ENCODE peak calls at places on chromosomes 7 and 10, in nine cellular contexts. F is tibial artery, S is ovary, Y is upper lobe of right lung, G is GM23248, L is gastrocnemius medialis, H is fibroblast of lung, R is neuronal stem cell, D is IMR-90. K is an unnamed sample.

GRCh38 chr10:11336703-11337102 is 274.7 kb downstream of the USP6NL start:
- DNase-seq in G (peak; percentile 12), H (no peak), S (no peak), D (no peak), F (no peak), R (peak; percentile 54), L (no peak), Y (no peak), K (no peak)

GRCh38 chr7:121336579-121336978 is 7.8 kb downstream of the WNT16 start:
- DNase-seq in H (no peak), G (peak; percentile 68), Y (no peak), F (no peak), R (no peak), S (no peak), L (no peak), D (peak; percentile 31), K (no peak)

GRCh38 chr10:59098387-59098786 is 78.1 kb upstream of the PHYHIPL start:
- DNase-seq in H (peak; percentile 95), L (peak; percentile 15), Y (no peak), F (no peak), R (no peak), S (peak; percentile 34), G (peak; percentile 73), D (peak; percentile 65), K (peak; percentile 17)

GRCh38 chr7:155444746-155445145 is 13.2 kb upstream of the EN2 start:
- DNase-seq in H (no peak), D (no peak), Y (no peak), L (no peak), F (no peak), G (no peak), S (no peak), R (no peak), K (no peak)

GRCh38 chr7:114986805-114987204 is 64.9 kb downstream of the MDFIC start:
- DNase-seq in G (no peak), R (no peak), H (no peak), S (no peak), L (no peak), Y (no peak), F (no peak), D (peak; percentile 31), K (no peak)

GRCh38 chr7:44158060-44158872 is 17.1 kb upstream of the MYL7 start:
- DNase-seq in L (no peak), H (no peak), R (no peak), D (no peak), F (peak; percentile 60), S (no peak), G (no peak), Y (no peak), K (no peak)

GRCh38 chr7:73397521-73397934 is 36.0 kb upstream of the FZD9 start:
- DNase-seq in R (peak; percentile 45), G (no peak), F (no peak), D (no peak), L (no peak), S (no peak), H (no peak), Y (no peak), K (no peak)

GRCh38 chr7:43735802-43736603 is 6.7 kb upstream of the COA1 start:
- DNase-seq in S (no peak), H (no peak), G (no peak), F (no peak), Y (no peak), D (peak; percentile 37), L (no peak), R (no peak), K (no peak)

GRCh38 chr10:50578949-50579348 is 44.8 kb downstream of the SGMS1 start:
- DNase-seq in S (no peak), D (no peak), L (no peak), F (no peak), G (no peak), R (no peak), Y (no peak), H (no peak), K (no peak)
- H3K27ac ChIP-seq in S (no peak overlapping the region), D (no peak overlapping the region), L (no peak overlapping the region), F (no peak overlapping the region), G (no peak overlapping the region), R (no peak overlapping the region), Y (no peak overlapping the region), H (no peak overlapping the region), K (no peak overlapping the region)

GRCh38 chr7:28088032-28088431 is 92.6 kb downstream of the JAZF1 start:
- DNase-seq in L (peak; percentile 30), G (peak; percentile 60), Y (no peak), H (peak; percentile 51), S (no peak), R (no peak), F (no peak), D (no peak), K (no peak)

GRCh38 chr7:28089120-28089714 is 91.4 kb downstream of the JAZF1 start:
- DNase-seq in Y (no peak), D (no peak), G (no peak), S (no peak), F (no peak), L (no peak), R (no peak), H (no peak), K (no peak)

GRCh38 chr7:28083998-28084985 is 96.3 kb downstream of the JAZF1 start:
- DNase-seq in G (no peak), F (no peak), R (no peak), S (no peak), L (no peak), H (no peak), Y (no peak), D (no peak), K (no peak)

GRCh38 chr7:28083159-28083997 is 97.2 kb downstream of the JAZF1 start:
- DNase-seq in D (peak; percentile 43), Y (no peak), L (peak; percentile 67), G (peak; percentile 91), S (peak; percentile 42), H (peak; percentile 88), R (no peak), F (peak; percentile 82), K (peak; percentile 28)

DNA sequence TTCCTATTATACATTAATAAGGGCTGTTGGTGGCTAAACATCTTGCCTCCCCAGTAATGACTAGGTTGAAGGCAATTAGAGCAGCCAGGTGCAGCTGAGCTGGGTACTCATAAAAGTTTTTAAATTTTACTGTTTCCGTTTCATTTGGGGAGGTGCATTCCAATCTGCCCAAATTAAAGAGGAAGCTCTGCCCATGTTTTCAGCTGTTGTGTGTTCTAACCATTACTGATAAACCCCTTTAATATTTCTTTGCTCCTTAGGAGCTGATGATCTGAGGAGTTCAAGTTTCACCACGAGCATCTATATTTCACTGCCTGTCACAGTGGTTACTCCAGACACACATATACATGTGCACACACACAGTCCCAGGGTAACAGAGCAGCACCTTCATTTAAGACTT is 94.4 kb downstream of the JAZF1 start:
- DNase-seq in S (no peak), R (no peak), D (no peak), H (no peak), Y (no peak), G (no peak), L (no peak), F (no peak), K (no peak)
- H3K4me1 ChIP-seq in S (peaks cover under 1% of the 10 kb centered on the region), R (no peaks in the 10 kb centered on the region), D (peaks cover 3% of the 10 kb centered on the region), H (no peaks in the 10 kb centered on the region), Y (peaks cover 33% of the 10 kb centered on the region), G (peaks cover 35% of the 10 kb centered on the region), L (peaks cover 38% of the 10 kb centered on the region), F (no peaks in the 10 kb centered on the region), K (peaks cover 32% of the 10 kb centered on the region)

GRCh38 chr10:3898821-3899220 is 113.8 kb upstream of the KLF6 start:
- DNase-seq in H (no peak), D (no peak), S (no peak), L (no peak), R (no peak), F (no peak), Y (no peak), G (no peak), K (no peak)
- H3K27ac ChIP-seq in H (no peak overlapping the region), D (no peak overlapping the region), S (no peak overlapping the region), L (no peak overlapping the region), R (no peak overlapping the region), F (no peak overlapping the region), Y (no peak overlapping the region), G (no peak overlapping the region), K (no peak overlapping the region)

DNA sequence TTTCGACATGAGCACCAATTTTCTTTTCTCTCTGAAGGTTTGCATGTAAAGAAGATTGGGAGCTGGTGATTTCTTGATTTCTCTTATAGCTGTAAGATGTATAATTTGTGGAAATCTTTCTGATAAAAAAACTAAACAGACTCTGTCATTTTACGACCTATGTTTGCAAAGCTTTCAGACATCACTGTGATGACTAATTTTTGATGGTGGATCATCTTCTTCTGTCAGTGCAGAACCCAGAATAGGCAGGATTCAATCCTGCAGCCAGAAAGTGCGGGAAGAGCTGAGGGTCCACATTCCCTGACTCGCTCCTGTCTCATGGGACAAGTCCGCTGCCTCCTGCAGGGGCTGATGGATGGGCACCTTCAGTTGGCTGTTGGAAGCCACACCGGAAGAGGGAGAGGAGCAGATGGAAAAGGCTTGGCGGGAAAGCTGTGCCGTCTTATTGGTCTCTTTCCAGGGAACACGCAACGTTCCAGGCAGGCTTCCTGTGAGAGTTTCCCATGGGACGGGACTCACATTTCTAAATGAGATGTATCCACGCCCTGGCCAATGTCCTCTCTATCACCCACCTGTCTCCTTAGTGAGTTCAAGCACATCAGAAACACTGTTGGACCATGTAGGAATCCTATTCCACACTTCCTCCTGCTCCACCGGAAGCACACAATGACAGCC is 186.9 kb downstream of the PRPF18 start:
- DNase-seq in D (no peak), H (no peak), R (no peak), Y (no peak), L (peak; percentile 22), S (no peak), G (no peak), F (no peak), K (peak; percentile 51)
- H3K4me1 ChIP-seq in D (peaks cover 18% of the 10 kb centered on the region), H (peaks cover 32% of the 10 kb centered on the region), R (no peaks in the 10 kb centered on the region), Y (peaks cover 3% of the 10 kb centered on the region), L (peaks cover 8% of the 10 kb centered on the region), S (no peaks in the 10 kb centered on the region), G (peaks cover 32% of the 10 kb centered on the region), F (no peaks in the 10 kb centered on the region), K (no peaks in the 10 kb centered on the region)

GRCh38 chr7:106982415-106982814 is 62.1 kb upstream of the PRKAR2B start:
- DNase-seq in G (no peak), R (no peak), H (no peak), F (no peak), L (no peak), Y (no peak), D (peak; percentile 7), S (peak; percentile 36), K (no peak)

GRCh38 chr7:106979551-106980357 is 64.8 kb upstream of the PRKAR2B start:
- DNase-seq in R (no peak), F (no peak), G (no peak), Y (no peak), L (no peak), H (no peak), D (no peak), S (peak; percentile 61), K (no peak)

GRCh38 chr7:106984034-106984433 is 60.5 kb upstream of the PRKAR2B start:
- DNase-seq in Y (no peak), H (no peak), S (no peak), D (no peak), G (no peak), L (no peak), F (no peak), R (no peak), K (no peak)

GRCh38 chr7:106978425-106979386 is 65.8 kb upstream of the PRKAR2B start:
- DNase-seq in Y (no peak), R (no peak), G (no peak), H (no peak), D (no peak), F (no peak), L (no peak), S (no peak), K (no peak)

GRCh38 chr7:106980358-106980685 is 64.2 kb upstream of the PRKAR2B start:
- DNase-seq in S (no peak), G (no peak), R (no peak), D (no peak), L (no peak), Y (no peak), H (no peak), F (no peak), K (no peak)
- H3K27ac ChIP-seq in S (no peak overlapping the region), G (no peak overlapping the region), R (no peak overlapping the region), D (no peak overlapping the region), L (no peak overlapping the region), Y (no peak overlapping the region), H (no peak overlapping the region), F (no peak overlapping the region), K (no peak overlapping the region)